ENCODE peak calls at places on chromosomes 11 and 22, in six cellular contexts. One of them, this sample, is unnamed.

GRCh38 chr11:28447226-28447625 is 339.0 kb downstream of the METTL15 start:
- DNase-seq in EL: peak
- DNase-seq in kidney glomerular epithelial cell: peak
- DNase-seq in chondrocyte: no peak
- DNase-seq in activated T-cell treated with anti-CD3 and anti-CD28 coated beads, Interleukin-2, amount 50 U/mL, for 1 hour: no peak
- DNase-seq in NCI-H187: no peak
- DNase-seq in this sample: no peak

GRCh38 chr11:25924586-25924985 is 407.3 kb upstream of the ANO3 start:
- DNase-seq in NCI-H187: no peak
- DNase-seq in chondrocyte: no peak
- DNase-seq in EL: no peak
- DNase-seq in kidney glomerular epithelial cell: no peak
- DNase-seq in activated T-cell treated with anti-CD3 and anti-CD28 coated beads, Interleukin-2, amount 50 U/mL, for 1 hour: no peak
- DNase-seq in this sample: no peak

GRCh38 chr11:86672007-86672621 is at the start of gene ME3:
- DNase-seq in EL: peak
- DNase-seq in kidney glomerular epithelial cell: peak
- DNase-seq in activated T-cell treated with anti-CD3 and anti-CD28 coated beads, Interleukin-2, amount 50 U/mL, for 1 hour: peak
- DNase-seq in chondrocyte: peak
- DNase-seq in NCI-H187: peak
- DNase-seq in this sample: peak

GRCh38 chr11:69156673-69157155 is 979 bp downstream of the SMIM38 start:
- DNase-seq in kidney glomerular epithelial cell: no peak
- DNase-seq in activated T-cell treated with anti-CD3 and anti-CD28 coated beads, Interleukin-2, amount 50 U/mL, for 1 hour: no peak
- DNase-seq in NCI-H187: no peak
- DNase-seq in EL: peak
- DNase-seq in chondrocyte: no peak
- DNase-seq in this sample: peak

GRCh38 chr11:111796696-111797095 is 30.5 kb upstream of the PPP2R1B start:
- DNase-seq in kidney glomerular epithelial cell: no peak
- DNase-seq in chondrocyte: no peak
- DNase-seq in activated T-cell treated with anti-CD3 and anti-CD28 coated beads, Interleukin-2, amount 50 U/mL, for 1 hour: no peak
- DNase-seq in NCI-H187: no peak
- DNase-seq in EL: no peak
- DNase-seq in this sample: no peak

GRCh38 chr22:40585205-40585778 is 51.2 kb downstream of the MRTFA start:
- DNase-seq in kidney glomerular epithelial cell: no peak
- DNase-seq in NCI-H187: no peak
- DNase-seq in EL: no peak
- DNase-seq in activated T-cell treated with anti-CD3 and anti-CD28 coated beads, Interleukin-2, amount 50 U/mL, for 1 hour: no peak
- DNase-seq in chondrocyte: no peak
- DNase-seq in this sample: no peak

GRCh38 chr22:39654959-39655579 is 84.5 kb downstream of the CACNA1I start:
- DNase-seq in EL: no peak
- DNase-seq in activated T-cell treated with anti-CD3 and anti-CD28 coated beads, Interleukin-2, amount 50 U/mL, for 1 hour: no peak
- DNase-seq in kidney glomerular epithelial cell: no peak
- DNase-seq in NCI-H187: no peak
- DNase-seq in chondrocyte: no peak
- DNase-seq in this sample: no peak

GRCh38 chr11:62705401-62705800 is 1.8 kb downstream of the BSCL2 start:
- DNase-seq in NCI-H187: no peak
- DNase-seq in EL: no peak
- DNase-seq in kidney glomerular epithelial cell: no peak
- DNase-seq in activated T-cell treated with anti-CD3 and anti-CD28 coated beads, Interleukin-2, amount 50 U/mL, for 1 hour: no peak
- DNase-seq in chondrocyte: no peak
- DNase-seq in this sample: no peak

This sample was measured in posterior vena cava.